ENCODE peak calls at places on chromosomes 2 and 18, in six cellular contexts. One of them, this sample, is unnamed.
A peak's percentile ranks its signal among the peaks of the same experiment; 100 is the strongest.

GRCh38 chr2:8546319-8547283 is 135.3 kb upstream of the ID2 start:
- DNase-seq in uterus: no peak
- DNase-seq in Peyer's patch: no peak
- DNase-seq in upper lobe of left lung: no peak
- DNase-seq in transverse colon: no peak
- DNase-seq in NB4: peak; percentile 92
- DNase-seq in this sample: no peak

GRCh38 chr18:686339-687111 is 25.9 kb downstream of the ENOSF1 start:
- DNase-seq in NB4: peak; percentile 31
- DNase-seq in Peyer's patch: no peak
- DNase-seq in uterus: no peak
- DNase-seq in upper lobe of left lung: no peak
- DNase-seq in transverse colon: no peak
- DNase-seq in this sample: no peak

GRCh38 chr2:26033270-26033768 is 565 bp upstream of the RAB10 start:
- DNase-seq in NB4: peak; percentile 84
- DNase-seq in uterus: no peak
- DNase-seq in upper lobe of left lung: peak; percentile 76
- DNase-seq in transverse colon: peak; percentile 88
- DNase-seq in Peyer's patch: no peak
- DNase-seq in this sample: peak; percentile 57

GRCh38 chr2:173226899-173227692 is 127.6 kb upstream of the CDCA7 start:
- DNase-seq in upper lobe of left lung: no peak
- DNase-seq in Peyer's patch: no peak
- DNase-seq in transverse colon: no peak
- DNase-seq in NB4: no peak
- DNase-seq in uterus: no peak
- DNase-seq in this sample: no peak

GRCh38 chr2:28393115-28393836 is 618 bp downstream of the FOSL2 start:
- DNase-seq in transverse colon: peak; percentile 60
- DNase-seq in Peyer's patch: peak; percentile 70
- DNase-seq in NB4: peak; percentile 80
- DNase-seq in uterus: peak; percentile 75
- DNase-seq in upper lobe of left lung: peak; percentile 64
- DNase-seq in this sample: no peak

GRCh38 chr2:231563378-231563961 is 29.2 kb upstream of the TEX44 start:
- DNase-seq in upper lobe of left lung: peak; percentile 40
- DNase-seq in Peyer's patch: no peak
- DNase-seq in transverse colon: peak; percentile 38
- DNase-seq in NB4: peak; percentile 85
- DNase-seq in uterus: peak; percentile 62
- DNase-seq in this sample: peak; percentile 80

GRCh38 chr18:13447621-13448020 is 229.1 kb downstream of the LDLRAD4 start:
- DNase-seq in Peyer's patch: no peak
- DNase-seq in transverse colon: no peak
- DNase-seq in upper lobe of left lung: no peak
- DNase-seq in uterus: no peak
- DNase-seq in NB4: no peak
- DNase-seq in this sample: no peak

GRCh38 chr18:2337552-2338141 is 233.7 kb downstream of the METTL4 start:
- DNase-seq in upper lobe of left lung: no peak
- DNase-seq in uterus: no peak
- DNase-seq in transverse colon: peak; percentile 19
- DNase-seq in NB4: peak; percentile 52
- DNase-seq in Peyer's patch: peak; percentile 71
- DNase-seq in this sample: peak; percentile 6

GRCh38 chr2:239305771-239306170 is 95.0 kb downstream of the HDAC4 start:
- DNase-seq in upper lobe of left lung: peak; percentile 10
- DNase-seq in uterus: peak; percentile 13
- DNase-seq in transverse colon: peak; percentile 5
- DNase-seq in Peyer's patch: peak; percentile 36
- DNase-seq in NB4: no peak
- DNase-seq in this sample: no peak

GRCh38 chr2:73254343-73255006 is 20.4 kb downstream of the CCT7 start:
- DNase-seq in uterus: no peak
- DNase-seq in NB4: no peak
- DNase-seq in Peyer's patch: no peak
- DNase-seq in transverse colon: no peak
- DNase-seq in upper lobe of left lung: no peak
- DNase-seq in this sample: no peak

GRCh38 chr2:196592912-196593881 is 46.3 kb upstream of the CCDC150 start:
- DNase-seq in transverse colon: no peak
- DNase-seq in NB4: peak; percentile 15
- DNase-seq in upper lobe of left lung: peak; percentile 33
- DNase-seq in uterus: no peak
- DNase-seq in Peyer's patch: no peak
- DNase-seq in this sample: peak; percentile 41

GRCh38 chr2:128379021-128380005 is 60.6 kb upstream of the HS6ST1 start:
- DNase-seq in Peyer's patch: peak; percentile 68
- DNase-seq in transverse colon: peak; percentile 39
- DNase-seq in NB4: no peak
- DNase-seq in uterus: peak; percentile 86
- DNase-seq in upper lobe of left lung: peak; percentile 45
- DNase-seq in this sample: no peak

GRCh38 chr18:79062806-79063205 is 6.4 kb upstream of the ATP9B start:
- DNase-seq in Peyer's patch: no peak
- DNase-seq in upper lobe of left lung: peak; percentile 54
- DNase-seq in transverse colon: no peak
- DNase-seq in uterus: no peak
- DNase-seq in NB4: no peak
- DNase-seq in this sample: no peak

GRCh38 chr18:13376298-13376840 is 157.8 kb downstream of the LDLRAD4 start:
- DNase-seq in transverse colon: no peak
- DNase-seq in NB4: no peak
- DNase-seq in uterus: no peak
- DNase-seq in upper lobe of left lung: peak; percentile 16
- DNase-seq in Peyer's patch: no peak
- DNase-seq in this sample: no peak

GRCh38 chr2:85503168-85503610 is 35.8 kb upstream of the MAT2A start:
- DNase-seq in NB4: peak; percentile 54
- DNase-seq in upper lobe of left lung: no peak
- DNase-seq in transverse colon: peak; percentile 67
- DNase-seq in Peyer's patch: peak; percentile 88
- DNase-seq in uterus: no peak
- DNase-seq in this sample: no peak

GRCh38 chr2:200466703-200467418 is 43.0 kb downstream of the KCTD18 start:
- DNase-seq in transverse colon: no peak
- DNase-seq in NB4: no peak
- DNase-seq in upper lobe of left lung: no peak
- DNase-seq in uterus: peak; percentile 56
- DNase-seq in Peyer's patch: no peak
- DNase-seq in this sample: no peak

GRCh38 chr2:181126311-181126710 is 145.9 kb downstream of the UBE2E3 start:
- DNase-seq in transverse colon: no peak
- DNase-seq in NB4: no peak
- DNase-seq in uterus: no peak
- DNase-seq in Peyer's patch: no peak
- DNase-seq in upper lobe of left lung: no peak
- DNase-seq in this sample: no peak

GRCh38 chr2:74843371-74844298 is 9.7 kb downstream of the HK2 start:
- DNase-seq in transverse colon: peak; percentile 59
- DNase-seq in upper lobe of left lung: peak; percentile 34
- DNase-seq in NB4: peak; percentile 70
- DNase-seq in Peyer's patch: peak; percentile 69
- DNase-seq in uterus: no peak
- DNase-seq in this sample: no peak

GRCh38 chr2:181178823-181179412 is 198.5 kb downstream of the UBE2E3 start:
- DNase-seq in upper lobe of left lung: no peak
- DNase-seq in NB4: peak; percentile 59
- DNase-seq in transverse colon: peak; percentile 26
- DNase-seq in Peyer's patch: peak; percentile 75
- DNase-seq in uterus: no peak
- DNase-seq in this sample: no peak

GRCh38 chr2:188379748-188380147 is 88.1 kb downstream of the GULP1 start:
- DNase-seq in uterus: no peak
- DNase-seq in NB4: no peak
- DNase-seq in Peyer's patch: no peak
- DNase-seq in transverse colon: no peak
- DNase-seq in upper lobe of left lung: no peak
- DNase-seq in this sample: no peak

GRCh38 chr2:30421551-30422436 is 25.3 kb upstream of the LCLAT1 start:
- DNase-seq in Peyer's patch: no peak
- DNase-seq in NB4: peak; percentile 46
- DNase-seq in transverse colon: no peak
- DNase-seq in upper lobe of left lung: no peak
- DNase-seq in uterus: no peak
- DNase-seq in this sample: no peak

GRCh38 chr18:40124107-40124506 is 1830.9 kb upstream of the PIK3C3 start:
- DNase-seq in NB4: no peak
- DNase-seq in transverse colon: no peak
- DNase-seq in Peyer's patch: no peak
- DNase-seq in upper lobe of left lung: no peak
- DNase-seq in uterus: no peak
- DNase-seq in this sample: peak; percentile 1

GRCh38 chr2:20614201-20615045 is 36.5 kb downstream of the HS1BP3 start:
- DNase-seq in Peyer's patch: peak; percentile 43
- DNase-seq in uterus: peak; percentile 47
- DNase-seq in transverse colon: peak; percentile 8
- DNase-seq in NB4: peak; percentile 31
- DNase-seq in upper lobe of left lung: peak; percentile 22
- DNase-seq in this sample: no peak

GRCh38 chr18:68887410-68887809 is 89.5 kb downstream of the CCDC102B start:
- DNase-seq in uterus: no peak
- DNase-seq in transverse colon: no peak
- DNase-seq in upper lobe of left lung: no peak
- DNase-seq in NB4: no peak
- DNase-seq in Peyer's patch: no peak
- DNase-seq in this sample: no peak

GRCh38 chr2:73163522-73164367 is 38.6 kb upstream of the NOTO start:
- DNase-seq in uterus: peak; percentile 71
- DNase-seq in upper lobe of left lung: peak; percentile 59
- DNase-seq in transverse colon: peak; percentile 73
- DNase-seq in NB4: peak; percentile 77
- DNase-seq in Peyer's patch: peak; percentile 86
- DNase-seq in this sample: peak; percentile 81

GRCh38 chr2:191030521-191031154 is 16.7 kb upstream of the STAT1 start:
- DNase-seq in Peyer's patch: no peak
- DNase-seq in uterus: no peak
- DNase-seq in upper lobe of left lung: no peak
- DNase-seq in transverse colon: no peak
- DNase-seq in NB4: peak; percentile 77
- DNase-seq in this sample: no peak

DNA sequence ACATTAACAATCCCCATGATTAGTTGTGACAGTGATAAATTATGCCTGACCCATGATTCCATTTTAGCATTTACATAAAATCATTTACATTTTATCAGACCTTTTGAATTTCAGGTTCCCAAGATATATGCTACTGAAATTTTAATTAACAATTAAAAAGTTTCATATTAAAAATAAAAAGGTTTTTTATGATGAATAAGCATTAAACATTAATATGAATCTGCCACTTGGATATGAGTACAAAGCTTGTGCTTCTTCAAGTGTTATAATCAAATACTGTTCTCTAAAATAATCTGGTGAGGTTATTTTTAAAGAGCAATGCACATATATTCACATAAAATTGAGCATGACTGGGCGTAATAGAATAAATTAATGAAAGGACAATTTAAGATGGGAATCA is 1218.0 kb downstream of the CNTNAP5 start:
- DNase-seq in upper lobe of left lung: no peak
- DNase-seq in NB4: no peak
- DNase-seq in transverse colon: no peak
- DNase-seq in uterus: no peak
- DNase-seq in Peyer's patch: no peak
- DNase-seq in this sample: no peak
- TF ChIP-seq POLR2A in upper lobe of left lung: no peak
- TF ChIP-seq POLR2A in NB4: no peak
- TF ChIP-seq POLR2A in transverse colon: no peak
- TF ChIP-seq POLR2A in uterus: no peak
- TF ChIP-seq POLR2A in Peyer's patch: no peak
- TF ChIP-seq POLR2A in this sample: no peak

DNA sequence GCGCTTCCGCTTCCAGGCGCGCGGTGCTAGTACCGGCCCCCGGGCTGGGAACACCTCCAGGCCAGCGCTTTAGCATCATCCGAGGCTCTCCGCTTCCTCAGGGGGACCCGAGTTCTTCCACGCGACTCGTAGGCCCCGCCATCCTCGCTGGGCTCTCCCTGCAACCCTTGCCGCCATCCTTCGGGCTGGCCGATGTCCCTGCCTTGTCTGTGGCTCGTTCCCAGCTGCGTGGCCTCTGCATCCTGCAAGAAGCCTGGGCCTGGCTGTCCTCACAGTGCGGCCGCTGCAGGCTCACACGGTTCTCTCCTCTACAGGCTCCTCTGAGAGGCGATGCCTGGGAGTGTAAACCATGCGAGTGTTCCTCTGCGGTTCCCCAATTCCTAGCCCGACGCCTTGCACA is 98.6 kb upstream of the PXDN start:
- DNase-seq in transverse colon: no peak
- DNase-seq in Peyer's patch: no peak
- DNase-seq in upper lobe of left lung: no peak
- DNase-seq in uterus: no peak
- DNase-seq in NB4: no peak
- DNase-seq in this sample: no peak
- TF ChIP-seq POLR2A in transverse colon: no peak
- TF ChIP-seq POLR2A in Peyer's patch: no peak
- TF ChIP-seq POLR2A in upper lobe of left lung: no peak
- TF ChIP-seq POLR2A in uterus: no peak
- TF ChIP-seq POLR2A in NB4: no peak
- TF ChIP-seq POLR2A in this sample: no peak

GRCh38 chr2:33494155-33494779 is 17.8 kb downstream of the RASGRP3 start:
- DNase-seq in Peyer's patch: no peak
- DNase-seq in upper lobe of left lung: no peak
- DNase-seq in NB4: no peak
- DNase-seq in uterus: no peak
- DNase-seq in transverse colon: no peak
- DNase-seq in this sample: no peak
- TF ChIP-seq POLR2A in Peyer's patch: no peak
- TF ChIP-seq POLR2A in upper lobe of left lung: no peak
- TF ChIP-seq POLR2A in NB4: no peak
- TF ChIP-seq POLR2A in uterus: no peak
- TF ChIP-seq POLR2A in transverse colon: no peak
- TF ChIP-seq POLR2A in this sample: no peak

DNA sequence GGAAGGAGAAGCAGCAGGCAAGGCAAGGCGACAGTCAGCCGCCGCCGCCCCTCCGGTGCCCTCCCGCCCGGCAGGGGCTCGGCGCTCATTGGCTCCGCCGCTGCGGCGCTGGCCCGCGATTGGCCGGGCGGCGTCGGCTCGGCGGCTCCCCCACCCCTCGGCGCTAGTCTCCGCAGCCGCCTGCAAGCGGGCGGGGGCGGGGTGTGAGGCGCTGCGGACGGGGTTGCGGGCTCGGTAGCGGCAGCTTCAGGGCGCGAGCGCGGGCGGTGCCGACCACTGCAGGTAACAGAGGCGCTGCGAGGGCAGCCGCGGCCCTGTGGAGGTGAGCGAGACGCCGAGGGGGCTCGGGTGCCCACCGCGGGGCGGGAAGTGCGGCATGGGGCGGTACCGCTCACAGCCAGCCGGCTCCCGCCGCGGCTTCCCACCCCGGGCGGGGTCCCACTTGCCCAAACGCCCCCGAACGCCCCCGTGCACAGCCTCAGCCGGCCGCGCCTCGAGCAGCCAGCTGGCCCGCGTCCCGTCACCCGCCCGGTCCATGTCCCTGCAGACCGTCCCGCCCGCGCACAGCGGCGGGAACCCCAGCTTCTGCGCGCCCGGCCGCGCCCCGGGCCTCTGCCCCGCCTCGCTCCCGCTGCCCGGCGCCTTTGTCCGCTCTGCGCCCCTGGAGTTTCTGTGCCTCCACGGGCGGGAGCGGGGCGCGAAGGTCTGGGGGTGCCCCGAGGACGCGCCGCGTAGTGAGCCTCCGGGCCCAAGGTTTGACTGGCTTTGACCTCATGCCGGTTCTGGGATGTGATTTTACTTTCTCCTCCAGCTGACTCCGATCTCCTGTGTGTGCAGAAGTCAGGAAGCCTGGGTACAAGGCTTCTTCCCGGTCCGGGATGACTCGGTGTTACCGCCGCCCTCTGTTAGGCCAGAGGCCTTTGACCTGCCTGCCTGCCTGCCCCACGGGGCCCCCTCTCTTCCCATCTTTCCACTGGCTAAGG is at the start of gene SANBR:
- DNase-seq in uterus: peak; percentile 77
- DNase-seq in Peyer's patch: peak; percentile 92
- DNase-seq in NB4: peak; percentile 95
- DNase-seq in transverse colon: peak; percentile 91
- DNase-seq in upper lobe of left lung: peak; percentile 95
- DNase-seq in this sample: peak; percentile 87
- TF ChIP-seq POLR2A in uterus: peak; percentile 65
- TF ChIP-seq POLR2A in Peyer's patch: peak; percentile 52
- TF ChIP-seq POLR2A in NB4: peak; percentile 41
- TF ChIP-seq POLR2A in transverse colon: peak; percentile 71
- TF ChIP-seq POLR2A in upper lobe of left lung: peak; percentile 85
- TF ChIP-seq POLR2A in this sample: peak; percentile 87

This sample was measured in H54.